ENCODE peak calls at places on chromosomes 13 and 19, in four cellular contexts. K is K562, H is WTC11, W is GM12878. I is an unnamed sample.

GRCh38 chr19:42114412-42114811 is 17.8 kb downstream of the POU2F2 start:
- DNase-seq in K (no peak), H (no peak), W (peak), I (no peak)

GRCh38 chr13:50033696-50034095 is 18.5 kb downstream of the KCNRG start:
- DNase-seq in K (no peak), H (no peak), W (no peak), I (no peak)

GRCh38 chr13:29369060-29369743 is 226.3 kb downstream of the SLC7A1 start:
- DNase-seq in K (no peak), H (no peak), W (peak), I (peak)

GRCh38 chr13:38900188-38900587 is 90.4 kb downstream of the STOML3 start:
- DNase-seq in K (no peak), H (peak), W (no peak), I (peak)

GRCh38 chr13:48304132-48304876 is 753 bp downstream of the RB1 start:
- DNase-seq in K (no peak), H (peak), W (peak), I (peak)

GRCh38 chr13:98147521-98147920 is 4.6 kb downstream of the FARP1 start:
- DNase-seq in K (no peak), H (no peak), W (no peak), I (no peak)

GRCh38 chr13:101757446-101758039 is 305.1 kb downstream of the ITGBL1 start:
- DNase-seq in K (no peak), H (no peak), W (no peak), I (peak)

GRCh38 chr13:59409211-59409610 is 754.5 kb downstream of the DIAPH3 start:
- DNase-seq in K (no peak), H (peak), W (no peak), I (no peak)

GRCh38 chr19:31284621-31285020 is 64.6 kb downstream of the TSHZ3 start:
- DNase-seq in K (no peak), H (no peak), W (no peak), I (no peak)

GRCh38 chr13:39091586-39091985 is 53.3 kb downstream of the NHLRC3 start:
- DNase-seq in K (no peak), H (no peak), W (no peak), I (no peak)

GRCh38 chr13:73268306-73268705 is 209.5 kb downstream of the KLF5 start:
- DNase-seq in K (no peak), H (no peak), W (no peak), I (no peak)

GRCh38 chr19:7947939-7948338 is 4.5 kb upstream of the TIMM44 start:
- DNase-seq in K (no peak), H (no peak), W (no peak), I (no peak)

GRCh38 chr13:95382411-95382810 is 81.2 kb upstream of the ABCC4 start:
- DNase-seq in K (no peak), H (no peak), W (no peak), I (no peak)

GRCh38 chr19:16293133-16294085 is 31.2 kb upstream of the KLF2 start:
- DNase-seq in K (peak), H (no peak), W (no peak), I (no peak)

GRCh38 chr13:20719783-20720182 is 16.3 kb downstream of the IL17D start:
- DNase-seq in K (no peak), H (no peak), W (no peak), I (no peak)

GRCh38 chr13:113118328-113119021 is 4.1 kb upstream of the F10 start:
- DNase-seq in K (no peak), H (no peak), W (no peak), I (no peak)
- TF ChIP-seq USF1 in K (no peak), H (no peak), W (no peak), I (no peak)

DNA sequence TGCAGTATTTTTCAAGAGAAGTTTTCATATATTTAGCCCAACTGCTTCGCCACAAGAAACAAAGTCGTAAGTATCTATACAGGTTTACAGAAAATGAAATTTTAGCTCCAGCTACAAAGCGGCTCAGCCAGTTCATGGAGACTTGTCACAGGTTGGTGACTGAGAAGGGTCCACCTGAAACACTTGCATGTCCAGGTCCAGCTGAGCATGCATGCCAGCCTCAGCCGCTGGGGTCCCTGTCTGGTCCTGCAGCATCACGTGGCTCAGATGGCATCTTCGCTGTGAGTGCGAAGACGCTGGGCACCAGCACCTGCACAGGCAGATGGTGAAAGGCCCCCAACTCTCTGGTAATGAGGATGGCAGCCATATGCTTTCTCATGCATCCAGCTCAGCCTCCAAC is 63.8 kb downstream of the SHISA2 start:
- DNase-seq in K (no peak), H (no peak), W (no peak), I (no peak)
- TF ChIP-seq USF1 in K (no peak), H (no peak), W (no peak), I (no peak)

GRCh38 chr13:45603338-45603737 is 12.2 kb downstream of the ERICH6B start:
- DNase-seq in K (no peak), H (no peak), W (no peak), I (no peak)

GRCh38 chr13:45604892-45605291 is 10.6 kb downstream of the ERICH6B start:
- DNase-seq in K (peak), H (peak), W (no peak), I (no peak)

GRCh38 chr13:45602183-45602582 is 13.4 kb downstream of the ERICH6B start:
- DNase-seq in K (no peak), H (no peak), W (no peak), I (peak)

GRCh38 chr13:45598597-45598996 is 16.9 kb downstream of the ERICH6B start:
- DNase-seq in K (no peak), H (no peak), W (no peak), I (no peak)

GRCh38 chr13:45601680-45602079 is 13.9 kb downstream of the ERICH6B start:
- DNase-seq in K (no peak), H (no peak), W (no peak), I (no peak)
- TF ChIP-seq USF1 in K (no peak), H (no peak), W (no peak), I (no peak)

DNA sequence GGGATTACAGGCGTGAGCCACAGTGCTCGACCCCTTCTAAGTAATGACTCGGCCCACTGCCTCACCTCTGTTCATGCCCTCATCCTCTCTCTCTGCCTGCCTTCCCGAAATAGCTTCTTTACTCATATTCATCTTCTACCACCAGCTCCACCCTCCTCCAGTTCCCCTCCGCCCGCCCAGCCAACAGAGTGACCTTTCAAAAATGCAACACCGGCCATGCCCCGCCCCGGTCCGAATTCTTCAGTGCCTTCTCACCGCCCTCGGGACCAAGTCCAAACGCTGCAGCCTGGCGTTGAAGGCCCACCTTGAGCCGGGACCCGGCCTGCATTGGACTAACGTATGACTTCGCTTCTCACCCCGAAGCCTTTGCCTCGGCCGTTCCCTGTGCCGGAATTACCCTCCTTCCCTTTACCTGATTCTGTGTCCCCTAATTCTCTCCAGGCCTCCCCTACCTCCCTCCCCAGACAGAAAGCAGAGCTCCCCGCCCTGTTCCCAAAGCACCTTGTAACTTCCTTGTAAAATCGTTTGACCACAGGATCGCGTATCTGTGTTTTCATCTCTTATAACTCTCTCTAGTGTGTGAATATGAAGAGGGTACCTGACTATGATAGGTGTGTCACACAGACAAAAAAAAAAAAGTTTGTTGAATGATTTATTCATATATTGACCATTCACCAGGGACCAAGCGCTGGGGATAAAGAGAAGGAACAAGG is 8.1 kb upstream of the MUC16 start:
- DNase-seq in K (no peak), H (no peak), W (no peak), I (no peak)
- TF ChIP-seq USF1 in K (no peak), H (no peak), W (no peak), I (no peak)

GRCh38 chr19:44807652-44808462 is 1.0 kb upstream of the BCAM start:
- DNase-seq in K (peak), H (peak), W (no peak), I (peak)
- TF ChIP-seq USF1 in K (no peak), H (no peak), W (no peak), I (no peak)

DNA sequence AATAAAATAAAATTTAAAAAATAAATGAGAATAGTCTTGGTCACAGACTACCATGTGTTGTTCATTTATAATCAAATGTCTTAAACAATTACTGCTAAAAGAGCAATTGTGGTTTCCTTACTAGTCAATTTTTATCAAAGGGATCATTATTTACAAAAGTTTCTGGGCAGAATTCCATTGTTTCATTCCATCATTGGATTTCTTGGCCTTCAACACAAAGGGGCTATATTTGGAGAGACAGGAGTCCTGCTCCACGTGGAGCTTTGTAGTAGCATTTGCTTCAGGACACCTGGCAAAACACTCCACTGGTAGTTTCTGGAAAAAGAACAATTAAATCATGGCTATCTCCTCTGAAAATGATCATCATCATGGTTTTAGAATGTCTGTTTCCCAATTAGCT is 22.3 kb upstream of the STARD13 start:
- DNase-seq in K (no peak), H (no peak), W (no peak), I (no peak)
- TF ChIP-seq USF1 in K (no peak), H (no peak), W (no peak), I (no peak)

GRCh38 chr19:57056972-57057371 is 62.8 kb upstream of the USP29 start:
- DNase-seq in K (no peak), H (no peak), W (no peak), I (no peak)
- TF ChIP-seq USF1 in K (no peak), H (no peak), W (no peak), I (no peak)

DNA sequence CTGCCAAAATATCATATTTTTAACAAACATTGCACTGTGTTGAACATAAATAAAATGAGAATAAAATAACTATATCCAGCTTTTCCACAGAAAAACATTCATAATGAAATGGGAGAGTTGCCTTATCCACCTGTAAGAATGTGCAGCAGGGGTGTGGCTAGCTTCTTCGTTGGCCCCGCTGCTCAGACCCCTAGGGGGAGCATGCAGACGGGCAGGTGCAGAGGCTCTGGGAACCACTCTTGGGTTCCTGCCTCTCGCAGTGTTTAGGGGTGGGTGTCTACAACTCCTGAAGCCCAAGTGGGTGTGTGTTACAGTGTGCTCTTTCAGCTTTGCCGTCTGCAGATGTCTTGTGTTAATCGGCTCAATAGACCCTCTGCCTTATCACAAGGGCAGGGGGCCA is 121.7 kb downstream of the SLITRK5 start:
- DNase-seq in K (no peak), H (peak), W (no peak), I (no peak)
- TF ChIP-seq USF1 in K (no peak), H (no peak), W (no peak), I (no peak)

GRCh38 chr13:112984954-112985802 is 16.2 kb downstream of the MCF2L start:
- DNase-seq in K (no peak), H (no peak), W (no peak), I (no peak)
- TF ChIP-seq USF1 in K (no peak), H (no peak), W (no peak), I (no peak)

GRCh38 chr13:93224545-93224944 is 2.1 kb upstream of the GPC6 start:
- DNase-seq in K (no peak), H (peak), W (no peak), I (no peak)
- TF ChIP-seq USF1 in K (no peak), H (no peak), W (no peak), I (no peak)